ENCODE peak calls at places on chromosome 2, in eight cellular contexts. B, G, S, A, W, H, C and J are unnamed samples.

GRCh38 chr2:102841107-102841840 is 79.4 kb downstream of the TMEM182 start:
- DNase-seq in B (peak; percentile 92), G (no peak), S (no peak), A (peak; percentile 44), W (peak; percentile 59), H (peak; percentile 18), C (peak; percentile 80), J (peak; percentile 29)

GRCh38 chr2:73063909-73064875 is 7.3 kb downstream of the SFXN5 start:
- DNase-seq in B (peak; percentile 79), G (no peak), S (no peak), A (no peak), W (no peak), H (peak; percentile 87), C (peak; percentile 50), J (peak; percentile 69)

GRCh38 chr2:234355798-234356365 is 141.0 kb downstream of the ARL4C start:
- DNase-seq in B (no peak), G (no peak), S (no peak), A (no peak), W (no peak), H (no peak), C (no peak), J (no peak)

GRCh38 chr2:165294912-165295311 is 55.7 kb downstream of the SCN2A start:
- DNase-seq in B (no peak), G (no peak), S (no peak), A (no peak), W (no peak), H (no peak), C (no peak), J (no peak)

GRCh38 chr2:9179572-9180201 is 26.9 kb upstream of the ASAP2 start:
- DNase-seq in B (no peak), G (peak; percentile 88), S (peak; percentile 86), A (no peak), W (no peak), H (peak; percentile 93), C (no peak), J (peak; percentile 89)

GRCh38 chr2:35365859-35366258 is 989.7 kb upstream of the CRIM1 start:
- DNase-seq in B (no peak), G (no peak), S (no peak), A (no peak), W (no peak), H (no peak), C (no peak), J (no peak)

GRCh38 chr2:147082850-147083522 is 761.8 kb upstream of the ACVR2A start:
- DNase-seq in B (peak; percentile 87), G (peak; percentile 47), S (no peak), A (peak; percentile 26), W (peak; percentile 76), H (peak; percentile 32), C (peak; percentile 68), J (peak; percentile 61)

GRCh38 chr2:38592951-38593350 is 9.8 kb downstream of the HNRNPLL start:
- DNase-seq in B (no peak), G (no peak), S (no peak), A (no peak), W (no peak), H (peak; percentile 55), C (no peak), J (no peak)

GRCh38 chr2:157838442-157839161 is 37.5 kb downstream of the ACVR1 start:
- DNase-seq in B (peak; percentile 69), G (peak; percentile 67), S (peak; percentile 7), A (peak; percentile 44), W (peak; percentile 30), H (peak; percentile 86), C (no peak), J (peak; percentile 84)

GRCh38 chr2:27152102-27152795 is 3.4 kb downstream of the TCF23 start:
- DNase-seq in B (peak; percentile 69), G (no peak), S (no peak), A (no peak), W (no peak), H (no peak), C (peak; percentile 65), J (no peak)

GRCh38 chr2:156481295-156481694 is 45.1 kb downstream of the GPD2 start:
- DNase-seq in B (no peak), G (no peak), S (no peak), A (no peak), W (no peak), H (peak; percentile 16), C (no peak), J (no peak)

GRCh38 chr2:146820672-146821071 is 1024.2 kb upstream of the ACVR2A start:
- DNase-seq in B (no peak), G (no peak), S (no peak), A (no peak), W (no peak), H (peak; percentile 57), C (no peak), J (peak; percentile 63)

GRCh38 chr2:37561615-37562569 is 109.5 kb downstream of the CDC42EP3 start:
- DNase-seq in B (peak; percentile 62), G (peak; percentile 88), S (no peak), A (peak; percentile 53), W (peak; percentile 62), H (peak; percentile 98), C (peak; percentile 41), J (peak; percentile 93)

GRCh38 chr2:202237787-202238233 is 587 bp downstream of the SUMO1 start:
- DNase-seq in B (no peak), G (peak; percentile 53), S (no peak), A (no peak), W (peak; percentile 57), H (peak; percentile 50), C (peak; percentile 45), J (peak; percentile 48)

GRCh38 chr2:132774189-132774588 is 104.2 kb upstream of the LYPD1 start:
- DNase-seq in B (no peak), G (no peak), S (no peak), A (no peak), W (no peak), H (peak; percentile 61), C (no peak), J (no peak)

GRCh38 chr2:69386376-69386775 is 651 bp downstream of the GFPT1 start:
- DNase-seq in B (no peak), G (no peak), S (no peak), A (no peak), W (no peak), H (no peak), C (no peak), J (peak; percentile 1)

GRCh38 chr2:215870986-215871385 is 142.4 kb downstream of the MREG start:
- DNase-seq in B (peak; percentile 72), G (no peak), S (no peak), A (peak; percentile 58), W (no peak), H (no peak), C (peak; percentile 43), J (no peak)

GRCh38 chr2:233707979-233708644 is 4.6 kb upstream of the UGT1A5 start:
- DNase-seq in B (no peak), G (no peak), S (no peak), A (no peak), W (no peak), H (peak; percentile 59), C (no peak), J (no peak)

GRCh38 chr2:129061079-129061785 is 742.6 kb upstream of the HS6ST1 start:
- DNase-seq in B (no peak), G (no peak), S (no peak), A (peak; percentile 39), W (no peak), H (peak; percentile 88), C (no peak), J (peak; percentile 84)

GRCh38 chr2:38875227-38875575 is 533 bp downstream of the DHX57 start:
- DNase-seq in B (no peak), G (no peak), S (no peak), A (no peak), W (no peak), H (no peak), C (no peak), J (no peak)

GRCh38 chr2:42927334-42928160 is 135.2 kb upstream of the HAAO start:
- DNase-seq in B (no peak), G (no peak), S (no peak), A (no peak), W (no peak), H (no peak), C (no peak), J (no peak)

DNA sequence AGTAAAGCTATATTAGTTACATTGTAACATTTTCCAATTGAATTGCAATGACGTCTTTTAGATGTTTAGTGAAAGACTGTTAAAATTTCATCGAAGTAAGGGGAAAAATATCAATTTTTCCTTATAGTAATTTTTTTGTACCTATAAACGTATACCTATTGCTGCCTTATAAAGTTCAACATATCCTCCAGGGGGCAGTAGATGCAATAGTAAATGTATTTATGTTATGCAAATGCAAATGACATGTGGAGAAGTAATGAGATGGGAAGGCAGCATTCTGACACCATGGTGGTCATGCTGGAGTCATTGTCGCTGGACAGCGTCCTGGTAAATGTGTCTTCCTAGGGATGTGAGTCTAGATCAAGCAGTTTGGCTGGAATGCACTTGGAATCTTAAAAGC is 38.7 kb downstream of the MSTN start:
- DNase-seq in B (peak; percentile 49), G (no peak), S (no peak), A (peak; percentile 24), W (no peak), H (peak; percentile 26), C (no peak), J (peak; percentile 19)
- H3K4me1 ChIP-seq in B (peaks cover 4% of the 10 kb centered on the region), G (no peaks in the 10 kb centered on the region), S (no peaks in the 10 kb centered on the region), A (no peaks in the 10 kb centered on the region), W (no peaks in the 10 kb centered on the region), H (no peaks in the 10 kb centered on the region), C (no peaks in the 10 kb centered on the region), J (peaks cover 3% of the 10 kb centered on the region)

GRCh38 chr2:172462393-172463381 is 35.3 kb downstream of the ITGA6 start:
- DNase-seq in B (no peak), G (no peak), S (no peak), A (no peak), W (no peak), H (no peak), C (no peak), J (peak; percentile 73)
- H3K4me1 ChIP-seq in B (peaks cover 12% of the 10 kb centered on the region), G (peaks cover 62% of the 10 kb centered on the region), S (no peaks in the 10 kb centered on the region), A (no peaks in the 10 kb centered on the region), W (peaks cover 32% of the 10 kb centered on the region), H (peaks cover 4% of the 10 kb centered on the region), C (no peaks in the 10 kb centered on the region), J (peaks cover 75% of the 10 kb centered on the region)

GRCh38 chr2:217832115-217832514 is 170.7 kb downstream of the TNS1 start:
- DNase-seq in B (no peak), G (no peak), S (no peak), A (no peak), W (no peak), H (no peak), C (no peak), J (no peak)

GRCh38 chr2:217830061-217830460 is 172.7 kb downstream of the TNS1 start:
- DNase-seq in B (no peak), G (no peak), S (no peak), A (no peak), W (no peak), H (no peak), C (no peak), J (no peak)

GRCh38 chr2:217832987-217833386 is 169.8 kb downstream of the TNS1 start:
- DNase-seq in B (no peak), G (no peak), S (no peak), A (no peak), W (no peak), H (no peak), C (no peak), J (no peak)

GRCh38 chr2:217830807-217831206 is 172.0 kb downstream of the TNS1 start:
- DNase-seq in B (no peak), G (no peak), S (no peak), A (no peak), W (no peak), H (no peak), C (no peak), J (no peak)

GRCh38 chr2:217831306-217831705 is 171.5 kb downstream of the TNS1 start:
- DNase-seq in B (no peak), G (no peak), S (no peak), A (no peak), W (no peak), H (no peak), C (no peak), J (no peak)
- H3K4me1 ChIP-seq in B (peaks cover 4% of the 10 kb centered on the region), G (peaks cover 7% of the 10 kb centered on the region), S (peaks cover 43% of the 10 kb centered on the region), A (no peaks in the 10 kb centered on the region), W (peaks cover 36% of the 10 kb centered on the region), H (peaks cover 6% of the 10 kb centered on the region), C (no peaks in the 10 kb centered on the region), J (no peaks in the 10 kb centered on the region)

GRCh38 chr2:232183279-232183678 is 195.3 kb upstream of the ALPP start:
- DNase-seq in B (no peak), G (no peak), S (no peak), A (no peak), W (no peak), H (no peak), C (no peak), J (no peak)
- H3K4me1 ChIP-seq in B (no peaks in the 10 kb centered on the region), G (no peaks in the 10 kb centered on the region), S (no peaks in the 10 kb centered on the region), A (no peaks in the 10 kb centered on the region), W (no peaks in the 10 kb centered on the region), H (no peaks in the 10 kb centered on the region), C (no peaks in the 10 kb centered on the region), J (no peaks in the 10 kb centered on the region)